ENCODE peak calls at places on chromosome 16, in five cellular contexts. J is right lobe of liver, S is heart left ventricle, X is K562, F is IMR-90. K is an unnamed sample.

GRCh38 chr16:10827691-10828341 is 9.2 kb upstream of the TVP23A start:
- ATAC-seq in X (no peak), F (peak; percentile 85), S (peak; percentile 68), J (peak; percentile 85), K (peak; percentile 81)

GRCh38 chr16:11404608-11405007 is 59.3 kb downstream of the RMI2 start:
- ATAC-seq in X (peak; percentile 33), F (no peak), S (no peak), J (no peak), K (no peak)

GRCh38 chr16:11637320-11637719 is 30.9 kb upstream of the SNN start:
- ATAC-seq in F (no peak), S (no peak), X (no peak), J (no peak), K (no peak)

GRCh38 chr16:21001262-21001661 is 100.7 kb downstream of the LYRM1 start:
- ATAC-seq in X (peak; percentile 87), F (no peak), S (peak; percentile 46), J (peak; percentile 41), K (no peak)

GRCh38 chr16:67542464-67542863 is 13.8 kb downstream of the RIPOR1 start:
- ATAC-seq in X (peak; percentile 91), F (peak; percentile 61), J (peak; percentile 1), S (peak; percentile 14), K (peak; percentile 37)

GRCh38 chr16:86575754-86576557 is 2.4 kb upstream of the FOXL1 start:
- ATAC-seq in X (peak; percentile 100), F (peak; percentile 63), S (peak; percentile 78), J (peak; percentile 56), K (peak; percentile 50)

GRCh38 chr16:19108409-19109287 is 5.1 kb upstream of the ITPRIPL2 start:
- ATAC-seq in F (no peak), J (no peak), X (no peak), S (no peak), K (no peak)

GRCh38 chr16:69345923-69346322 is 5.7 kb downstream of the TMED6 start:
- ATAC-seq in X (no peak), J (no peak), F (no peak), S (no peak), K (no peak)

GRCh38 chr16:56325956-56326355 is 99.4 kb downstream of the AMFR start:
- ATAC-seq in S (no peak), J (no peak), F (no peak), X (no peak), K (no peak)

GRCh38 chr16:85870159-85870558 is 28.8 kb upstream of the IRF8 start:
- ATAC-seq in F (no peak), J (peak; percentile 46), X (no peak), S (peak; percentile 18), K (peak; percentile 43)

GRCh38 chr16:10777356-10777755 is 33.7 kb downstream of the NUBP1 start:
- ATAC-seq in X (no peak), J (no peak), F (no peak), S (no peak), K (no peak)

DNA sequence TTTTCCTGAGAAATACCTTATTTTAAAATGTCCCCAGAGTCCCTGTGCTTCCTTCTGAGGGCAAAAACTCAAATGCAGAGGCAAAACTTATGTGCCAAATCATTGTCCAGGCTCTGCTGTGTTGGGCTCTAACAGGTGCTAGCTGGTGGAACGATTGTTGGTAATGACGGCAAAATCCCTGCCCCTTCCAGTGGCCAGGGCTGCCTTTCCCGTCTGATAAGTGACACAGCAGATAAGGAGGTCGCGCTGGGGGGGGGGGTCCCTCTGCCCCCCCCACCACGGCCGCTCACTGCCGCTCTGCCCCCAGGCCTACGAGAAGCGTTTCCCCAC is 29.1 kb downstream of the SEC14L5 start:
- ATAC-seq in X (no peak), J (no peak), S (no peak), F (no peak), K (no peak)
- H3K4me1 ChIP-seq in X (no peaks in the 10 kb centered on the region), J (no peaks in the 10 kb centered on the region), S (peaks cover 4% of the 10 kb centered on the region), F (no peaks in the 10 kb centered on the region), K (peaks cover 15% of the 10 kb centered on the region)

GRCh38 chr16:29665294-29666077 is 2.4 kb downstream of the SPN start:
- ATAC-seq in X (peak; percentile 11), J (no peak), S (no peak), F (no peak), K (no peak)
- TF ChIP-seq POLR2A in X (no peak), J (no peak), S (no peak), F (no peak), K (no peak)

GRCh38 chr16:84137769-84138357 is 7.1 kb downstream of the HSDL1 start:
- ATAC-seq in S (no peak), F (no peak), X (no peak), J (no peak), K (no peak)
- H3K4me1 ChIP-seq in S (peaks cover 7% of the 10 kb centered on the region), F (peaks cover 25% of the 10 kb centered on the region), X (peaks cover 35% of the 10 kb centered on the region), J (no peaks in the 10 kb centered on the region), K (no peaks in the 10 kb centered on the region)

GRCh38 chr16:1774456-1774795 is 1.5 kb upstream of the MRPS34 start:
- ATAC-seq in F (no peak), S (no peak), J (no peak), X (no peak), K (no peak)

GRCh38 chr16:1771864-1772361 is 570 bp upstream of the NME3 start:
- ATAC-seq in X (no peak), F (no peak), J (no peak), S (no peak), K (no peak)

GRCh38 chr16:1773703-1774455 is 945 bp upstream of the MRPS34 start:
- ATAC-seq in F (peak; percentile 4), S (peak; percentile 0), X (no peak), J (no peak), K (peak; percentile 0)

GRCh38 chr16:1772362-1772907 is at the start of gene EME2:
- ATAC-seq in J (peak; percentile 3), S (no peak), F (peak; percentile 2), X (peak; percentile 17), K (no peak)

GRCh38 chr16:1772908-1773702 is at the start of gene MRPS34:
- ATAC-seq in S (peak; percentile 67), J (peak; percentile 71), F (peak; percentile 60), X (peak; percentile 75), K (peak; percentile 63)
- TF ChIP-seq POLR2A in S (peak; percentile 69), J (peak; percentile 51), F (no peak), X (peak; percentile 90), K (peak; percentile 59)

GRCh38 chr16:8847623-8848022 is 21.2 kb downstream of the CARHSP1 start:
- ATAC-seq in J (no peak), X (no peak), S (no peak), F (no peak), K (no peak)

GRCh38 chr16:8849411-8850011 is 19.3 kb downstream of the CARHSP1 start:
- ATAC-seq in F (peak; percentile 9), J (no peak), S (no peak), X (no peak), K (no peak)

GRCh38 chr16:8850279-8850885 is 18.4 kb downstream of the CARHSP1 start:
- ATAC-seq in J (peak; percentile 81), F (peak; percentile 45), X (peak; percentile 19), S (peak; percentile 74), K (peak; percentile 82)

GRCh38 chr16:8848231-8848938 is 20.4 kb downstream of the CARHSP1 start:
- ATAC-seq in X (no peak), F (peak; percentile 5), S (no peak), J (no peak), K (no peak)

GRCh38 chr16:8848939-8849391 is 19.8 kb downstream of the CARHSP1 start:
- ATAC-seq in X (no peak), S (no peak), J (no peak), F (peak; percentile 75), K (no peak)
- H3K4me1 ChIP-seq in X (no peaks in the 10 kb centered on the region), S (peaks cover 20% of the 10 kb centered on the region), J (no peaks in the 10 kb centered on the region), F (peaks cover 23% of the 10 kb centered on the region), K (peaks cover 17% of the 10 kb centered on the region)

GRCh38 chr16:30509081-30509480 is 17.3 kb downstream of the ZNF768 start:
- ATAC-seq in X (no peak), S (no peak), F (no peak), J (no peak), K (no peak)

GRCh38 chr16:30499284-30499683 is 26.7 kb downstream of the ITGAL start:
- ATAC-seq in J (no peak), S (no peak), X (peak; percentile 71), F (no peak), K (no peak)

GRCh38 chr16:30503403-30504296 is 22.7 kb downstream of the ZNF768 start:
- ATAC-seq in S (no peak), X (peak; percentile 46), J (no peak), F (no peak), K (no peak)
- TF ChIP-seq POLR2A in S (no peak), X (no peak), J (no peak), F (no peak), K (no peak)

DNA sequence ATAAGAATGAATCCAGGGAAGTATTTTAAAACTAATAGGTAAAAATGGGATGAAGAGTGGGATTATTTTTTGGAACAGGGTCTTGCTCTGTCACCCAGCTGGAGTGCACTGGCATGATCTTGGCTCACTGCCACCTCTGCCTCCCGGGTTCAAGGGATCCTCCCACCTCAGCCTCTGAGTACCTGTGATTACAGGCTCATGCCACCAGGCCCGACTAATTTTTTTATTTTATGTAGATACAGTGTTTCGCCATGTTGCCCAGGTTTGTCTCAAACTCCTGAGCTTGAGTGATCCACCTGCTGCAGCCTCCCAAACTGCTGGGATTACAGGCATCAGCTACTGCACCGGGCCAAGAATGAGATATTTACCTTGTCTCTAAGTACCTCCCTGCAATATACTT is 22.1 kb downstream of the NSMCE1 start:
- ATAC-seq in S (no peak), J (no peak), F (no peak), X (no peak), K (no peak)
- H3K4me1 ChIP-seq in S (peaks cover 39% of the 10 kb centered on the region), J (no peaks in the 10 kb centered on the region), F (peaks cover 29% of the 10 kb centered on the region), X (peaks cover 39% of the 10 kb centered on the region), K (peaks cover 75% of the 10 kb centered on the region)